ENCODE peak calls at places on chromosomes 7 and 10, in four cellular contexts. N is stimulated activated CD4-positive, alpha-beta T cell treated with anti-CD3 and anti-CD28 coated beads, Interleukin-15, amount 100 ng/mL, for 1 hour; V is activated CD8-positive, alpha-beta memory T cell treated with anti-CD3 and anti-CD28 coated beads for 4 hours; Y is hepatic stellate cell. M is an unnamed sample.

GRCh38 chr7:45129181-45129800 is 17.8 kb upstream of the TBRG4 start:
- DNase-seq in V (no peak), Y (no peak), N (no peak), M (no peak)

GRCh38 chr7:131533151-131533559 is 23.3 kb downstream of the PODXL start:
- DNase-seq in N (no peak), Y (no peak), V (no peak), M (no peak)

GRCh38 chr10:103626178-103626577 is 132.7 kb downstream of the NEURL1 start:
- DNase-seq in Y (no peak), N (no peak), V (no peak), M (no peak)

GRCh38 chr10:60086862-60087261 is 180.5 kb upstream of the CCDC6 start:
- DNase-seq in N (no peak), Y (no peak), V (no peak), M (no peak)

GRCh38 chr7:44059219-44060090 is 5.9 kb downstream of the PGAM2 start:
- DNase-seq in N (no peak), V (no peak), Y (no peak), M (no peak)

GRCh38 chr10:52997007-52997406 is 224.4 kb upstream of the MBL2 start:
- DNase-seq in V (no peak), N (no peak), Y (no peak), M (no peak)

GRCh38 chr7:1188720-1189294 is 28.8 kb upstream of the ZFAND2A start:
- DNase-seq in Y (no peak), V (no peak), N (no peak), M (no peak)

GRCh38 chr10:123622381-123622780 is 43.8 kb upstream of the GPR26 start:
- DNase-seq in V (no peak), Y (no peak), N (no peak), M (no peak)

GRCh38 chr10:9302142-9302746 is 1247.8 kb downstream of the GATA3 start:
- DNase-seq in N (no peak), Y (peak; percentile 11), V (no peak), M (peak; percentile 19)

GRCh38 chr7:27247452-27248426 is 5.1 kb downstream of the EVX1 start:
- DNase-seq in Y (no peak), V (no peak), N (no peak), M (no peak)

GRCh38 chr10:132770061-132771021 is 15.6 kb downstream of the NKX6-2 start:
- DNase-seq in Y (no peak), V (no peak), N (no peak), M (no peak)

GRCh38 chr7:93601363-93601762 is 26.8 kb upstream of the CALCR start:
- DNase-seq in Y (no peak), V (no peak), N (no peak), M (no peak)

M was measured in HTR-8/SVneo.